ENCODE peak calls at places on chromosomes 12 and 14, in seven cellular contexts. S is ovary, R is heart left ventricle, N is stomach, F is body of pancreas, Y is A549, X is tibial nerve. L is an unnamed sample. For H3K4me1, the result is how much of the 10 kb centered on the place peaks cover.

GRCh38 chr12:123494124-123494843 is 36.3 kb downstream of the SNRNP35 start:
- DNase-seq in Y (no peak), F (no peak), S (no peak), R (no peak), X (no peak), N (no peak), L (no peak)

GRCh38 chr14:23727566-23728335 is 91.6 kb downstream of the DHRS2 start:
- DNase-seq in F (no peak), Y (peak), X (no peak), N (no peak), R (no peak), S (no peak), L (no peak)

GRCh38 chr14:76811561-76811960 is 1.1 kb downstream of the ANGEL1 start:
- DNase-seq in R (no peak), N (no peak), S (no peak), F (no peak), X (no peak), Y (no peak), L (no peak)

GRCh38 chr12:52305921-52306705 is 14.8 kb upstream of the KRT81 start:
- DNase-seq in R (no peak), N (no peak), Y (peak), F (no peak), S (no peak), X (no peak), L (no peak)

GRCh38 chr12:92183575-92183974 is 37.9 kb upstream of the BTG1 start:
- DNase-seq in S (no peak), Y (no peak), R (no peak), X (no peak), N (no peak), F (no peak), L (no peak)

GRCh38 chr12:85310456-85311076 is 30.5 kb downstream of the ALX1 start:
- DNase-seq in R (no peak), X (no peak), Y (no peak), N (no peak), S (no peak), F (no peak), L (no peak)

GRCh38 chr12:2501464-2502181 is 293.1 kb upstream of the FKBP4 start:
- DNase-seq in Y (no peak), N (no peak), S (no peak), X (no peak), R (peak), F (no peak), L (peak)

GRCh38 chr14:105879867-105880561 is 353.6 kb downstream of the TMEM121 start:
- DNase-seq in X (no peak), F (peak), S (no peak), Y (no peak), N (peak), R (no peak), L (peak)

GRCh38 chr14:77825895-77826519 is 26.1 kb downstream of the ADCK1 start:
- DNase-seq in F (peak), R (peak), Y (no peak), S (no peak), X (no peak), N (peak), L (no peak)

GRCh38 chr12:12837025-12837872 is 24.1 kb downstream of the DDX47 start:
- DNase-seq in X (no peak), Y (peak), S (peak), N (peak), F (peak), R (no peak), L (no peak)

GRCh38 chr12:124884587-124885438 is 21.1 kb upstream of the SCARB1 start:
- DNase-seq in S (no peak), F (no peak), X (no peak), N (peak), R (no peak), Y (no peak), L (no peak)

GRCh38 chr12:12716151-12716844 is 870 bp upstream of the CDKN1B start:
- DNase-seq in F (no peak), S (no peak), X (peak), Y (no peak), N (no peak), R (no peak), L (no peak)

GRCh38 chr12:48917857-48918537 is 7.3 kb downstream of the FKBP11 start:
- DNase-seq in N (no peak), F (no peak), S (no peak), X (peak), R (no peak), Y (no peak), L (no peak)

GRCh38 chr12:116053479-116054195 is 223.9 kb downstream of the MED13L start:
- DNase-seq in Y (no peak), S (no peak), R (peak), N (no peak), F (no peak), X (peak), L (peak)

GRCh38 chr12:117533687-117534086 is 172.3 kb upstream of the NOS1 start:
- DNase-seq in N (no peak), Y (no peak), R (no peak), X (no peak), F (no peak), S (no peak), L (peak)

GRCh38 chr14:103448097-103448496 is 62.9 kb downstream of the MARK3 start:
- DNase-seq in N (no peak), S (no peak), R (no peak), F (no peak), Y (no peak), X (no peak), L (no peak)

GRCh38 chr14:106277503-106277902 is 751.1 kb downstream of the TMEM121 start:
- DNase-seq in Y (no peak), N (peak), R (no peak), X (no peak), F (no peak), S (no peak), L (no peak)

GRCh38 chr14:56118611-56119181 is 485 bp downstream of the PELI2 start:
- DNase-seq in S (peak), F (peak), N (peak), X (peak), R (peak), Y (no peak), L (peak)

GRCh38 chr12:43551271-43551970 is 582 bp downstream of the ADAMTS20 start:
- DNase-seq in X (no peak), F (no peak), S (no peak), N (no peak), Y (no peak), R (no peak), L (no peak)

GRCh38 chr12:113392988-113393579 is 10.6 kb downstream of the SDS start:
- DNase-seq in F (no peak), R (no peak), N (no peak), X (no peak), Y (no peak), S (peak), L (peak)

GRCh38 chr12:12788675-12789368 is 3.4 kb downstream of the APOLD1 start:
- DNase-seq in Y (peak), X (peak), F (peak), R (peak), S (peak), N (peak), L (peak)

GRCh38 chr12:87428701-87429277 is 600.4 kb downstream of the C12orf50 start:
- DNase-seq in X (no peak), R (no peak), N (no peak), Y (no peak), S (no peak), F (no peak), L (no peak)

GRCh38 chr12:57151741-57152407 is 4.5 kb upstream of the LRP1-AS start:
- DNase-seq in F (no peak), N (no peak), Y (no peak), R (peak), S (peak), X (peak), L (no peak)

GRCh38 chr12:131028587-131029338 is 75.1 kb downstream of the ADGRD1 start:
- DNase-seq in R (no peak), N (no peak), Y (no peak), X (no peak), S (no peak), F (no peak), L (no peak)

GRCh38 chr12:88052686-88053085 is 23.5 kb upstream of the C12orf50 start:
- DNase-seq in F (peak), N (no peak), Y (no peak), X (peak), S (no peak), R (no peak), L (peak)

GRCh38 chr14:62289471-62289870 is 527.3 kb downstream of the SNAPC1 start:
- DNase-seq in Y (no peak), S (no peak), X (no peak), N (no peak), F (no peak), R (no peak), L (no peak)

GRCh38 chr12:42790761-42791151 is 201.2 kb upstream of the PRICKLE1 start:
- DNase-seq in N (no peak), X (no peak), Y (peak), F (no peak), R (no peak), S (no peak), L (no peak)

GRCh38 chr12:106760184-106760531 is 14.3 kb upstream of the RIC8B start:
- DNase-seq in F (no peak), N (no peak), X (no peak), R (no peak), S (no peak), Y (no peak), L (no peak)

GRCh38 chr12:57165741-57166140 is 18.3 kb upstream of the LRP1-AS start:
- DNase-seq in S (no peak), X (no peak), Y (peak), R (no peak), N (no peak), F (no peak), L (peak)

GRCh38 chr14:65210827-65211192 is 108.5 kb upstream of the MAX start:
- DNase-seq in Y (no peak), N (no peak), R (no peak), X (no peak), S (no peak), F (no peak), L (no peak)

GRCh38 chr14:65210118-65210826 is 108.0 kb upstream of the MAX start:
- DNase-seq in R (no peak), N (no peak), X (no peak), Y (no peak), S (no peak), F (no peak), L (no peak)

GRCh38 chr14:65214741-65215140 is 112.4 kb upstream of the MAX start:
- DNase-seq in R (peak), Y (no peak), X (no peak), S (no peak), N (no peak), F (no peak), L (no peak)

GRCh38 chr14:65211341-65211987 is 109.1 kb upstream of the MAX start:
- DNase-seq in R (no peak), X (no peak), N (no peak), F (no peak), S (no peak), Y (no peak), L (no peak)

GRCh38 chr14:65213316-65213715 is 111.0 kb upstream of the MAX start:
- DNase-seq in F (no peak), X (no peak), S (no peak), N (no peak), R (no peak), Y (no peak), L (no peak)
- TF ChIP-seq POLR2A in F (no peak), X (no peak), S (no peak), N (no peak), R (no peak), Y (no peak), L (no peak)

GRCh38 chr12:121809712-121810116 is 5.9 kb downstream of the SETD1B start:
- DNase-seq in F (no peak), R (no peak), Y (no peak), N (no peak), S (no peak), X (no peak), L (peak)

GRCh38 chr12:121805800-121806555 is 2.2 kb downstream of the SETD1B start:
- DNase-seq in F (no peak), N (no peak), S (no peak), R (no peak), Y (no peak), X (no peak), L (peak)

GRCh38 chr12:121806556-121807308 is 2.9 kb downstream of the SETD1B start:
- DNase-seq in Y (no peak), F (no peak), N (no peak), X (no peak), R (no peak), S (no peak), L (peak)

GRCh38 chr12:121808623-121809022 is 4.8 kb downstream of the SETD1B start:
- DNase-seq in X (no peak), F (no peak), N (no peak), S (no peak), R (no peak), Y (no peak), L (no peak)

GRCh38 chr12:121807656-121808347 is 4.0 kb downstream of the SETD1B start:
- DNase-seq in R (no peak), N (no peak), Y (no peak), F (no peak), S (no peak), X (no peak), L (no peak)
- H3K4me1 ChIP-seq in R (under half), N (half or more), Y (under half), F (half or more), S (under half), X (half or more), L (under half)

GRCh38 chr12:98909749-98910148 is 264.7 kb downstream of the APAF1 start:
- DNase-seq in R (no peak), N (no peak), X (no peak), F (no peak), Y (no peak), S (no peak), L (no peak)
- H3K4me3 ChIP-seq in R (no peak), N (no peak), X (no peak), F (no peak), Y (no peak), S (no peak), L (no peak)

GRCh38 chr14:59344711-59345455 is 120.3 kb downstream of the GPR135 start:
- DNase-seq in S (no peak), F (no peak), Y (no peak), X (no peak), R (no peak), N (no peak), L (no peak)
- TF ChIP-seq POLR2A in S (no peak), F (no peak), Y (no peak), X (no peak), R (no peak), N (no peak), L (no peak)